ENCODE peak calls at places on chromosomes 13 and 19, in ten cellular contexts. W, T, G, U, Z, Q, D, F, L and R are unnamed samples.
A peak's percentile ranks its signal among the peaks of the same experiment; 100 is the strongest.

GRCh38 chr13:97539651-97540230 is 105.8 kb downstream of the RAP2A start:
- DNase-seq in W (no peak), T (no peak), G (no peak), U (no peak), Z (no peak), Q (no peak), D (no peak), F (no peak), L (no peak), R (no peak)

GRCh38 chr19:35309481-35310279 is 17.7 kb downstream of the MAG start:
- DNase-seq in W (peak; percentile 73), T (no peak), G (no peak), U (no peak), Z (no peak), Q (no peak), D (no peak), F (no peak), L (peak; percentile 88), R (no peak)

GRCh38 chr19:46731007-46731501 is 14.1 kb upstream of the PRKD2 start:
- DNase-seq in W (no peak), T (no peak), G (no peak), U (no peak), Z (no peak), Q (no peak), D (no peak), F (peak; percentile 46), L (peak; percentile 85), R (no peak)

GRCh38 chr13:96834626-96835025 is 159.7 kb downstream of the OXGR1 start:
- DNase-seq in W (no peak), T (no peak), G (no peak), U (no peak), Z (no peak), Q (no peak), D (no peak), F (no peak), L (no peak), R (no peak)

GRCh38 chr13:110520431-110521295 is 40.9 kb downstream of the RAB20 start:
- DNase-seq in W (peak; percentile 60), T (peak; percentile 85), G (no peak), U (peak; percentile 86), Z (peak; percentile 91), Q (no peak), D (no peak), F (peak; percentile 68), L (peak; percentile 97), R (peak; percentile 90)

GRCh38 chr19:43781630-43782310 is 997 bp upstream of the KCNN4 start:
- DNase-seq in W (no peak), T (no peak), G (no peak), U (no peak), Z (no peak), Q (no peak), D (no peak), F (no peak), L (no peak), R (no peak)

GRCh38 chr19:34556500-34556899 is 74.9 kb downstream of the WTIP start:
- DNase-seq in W (peak; percentile 65), T (no peak), G (no peak), U (no peak), Z (no peak), Q (no peak), D (peak; percentile 10), F (no peak), L (no peak), R (no peak)

GRCh38 chr19:33446156-33446917 is 72.8 kb downstream of the CEBPG start:
- DNase-seq in W (no peak), T (no peak), G (no peak), U (no peak), Z (peak; percentile 70), Q (peak; percentile 28), D (no peak), F (no peak), L (peak; percentile 30), R (peak; percentile 42)

GRCh38 chr19:45814851-45815481 is at the start of gene RSPH6A:
- DNase-seq in W (no peak), T (no peak), G (no peak), U (no peak), Z (no peak), Q (no peak), D (no peak), F (no peak), L (no peak), R (no peak)

GRCh38 chr19:34306213-34306661 is 51.9 kb downstream of the GARRE1 start:
- DNase-seq in W (peak; percentile 64), T (no peak), G (no peak), U (no peak), Z (no peak), Q (no peak), D (no peak), F (peak; percentile 53), L (no peak), R (peak; percentile 81)

DNA sequence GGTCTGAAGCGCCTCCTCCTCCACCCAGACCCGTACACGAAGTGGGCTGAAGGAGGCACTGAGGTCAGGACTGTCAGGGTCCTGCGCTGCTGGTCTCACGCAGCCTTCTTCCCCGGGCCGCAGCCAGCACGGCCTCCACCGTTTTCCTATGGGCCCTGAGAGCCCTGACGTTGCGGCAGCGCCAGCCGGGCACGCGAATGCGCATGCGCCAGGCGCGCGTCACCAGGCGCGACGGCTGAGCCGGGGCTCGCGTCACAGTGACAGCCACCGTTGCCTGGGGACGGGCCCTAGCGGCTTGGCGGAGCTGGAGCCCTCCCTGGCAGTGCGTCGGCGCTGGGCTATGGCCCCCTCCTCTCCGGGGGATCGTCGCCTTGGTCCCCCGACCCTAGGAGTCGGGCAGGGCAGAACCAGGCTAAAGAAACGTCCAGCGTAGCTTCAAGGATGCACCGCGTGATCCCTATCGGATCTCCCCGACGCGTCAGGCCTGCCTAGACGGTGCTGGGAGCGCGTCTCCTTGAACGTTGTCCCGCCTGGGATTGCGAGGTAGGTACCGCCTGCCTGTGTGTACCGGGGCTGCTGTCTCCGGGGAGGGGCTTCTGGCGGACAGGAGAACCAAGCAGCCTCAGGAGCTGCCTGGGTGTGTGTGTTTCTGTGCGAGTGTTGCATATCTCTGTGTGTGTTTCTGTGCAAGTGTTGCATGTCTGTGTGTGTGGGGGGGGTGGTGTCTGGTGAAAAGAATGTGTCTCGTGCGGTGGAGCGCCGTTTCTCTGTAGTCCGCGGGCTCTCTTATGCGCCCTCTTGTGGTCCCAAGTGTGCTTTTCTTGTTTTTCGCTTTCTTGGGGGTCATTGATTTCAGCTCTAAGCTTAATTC is 43.2 kb downstream of the ZNF571 start:
- DNase-seq in W (no peak), T (no peak), G (no peak), U (no peak), Z (no peak), Q (no peak), D (no peak), F (no peak), L (no peak), R (peak; percentile 23)
- TF ChIP-seq POLR2A in W (no peak), T (no peak), G (no peak), U (no peak), Z (no peak), Q (no peak), D (no peak), F (no peak), L (no peak), R (no peak)

GRCh38 chr13:27643334-27644158 is 21.9 kb downstream of the POLR1D start:
- DNase-seq in W (no peak), T (no peak), G (no peak), U (no peak), Z (no peak), Q (no peak), D (no peak), F (no peak), L (no peak), R (no peak)
- TF ChIP-seq POLR2A in W (no peak), T (no peak), G (no peak), U (no peak), Z (no peak), Q (no peak), D (no peak), F (no peak), L (no peak), R (no peak)

DNA sequence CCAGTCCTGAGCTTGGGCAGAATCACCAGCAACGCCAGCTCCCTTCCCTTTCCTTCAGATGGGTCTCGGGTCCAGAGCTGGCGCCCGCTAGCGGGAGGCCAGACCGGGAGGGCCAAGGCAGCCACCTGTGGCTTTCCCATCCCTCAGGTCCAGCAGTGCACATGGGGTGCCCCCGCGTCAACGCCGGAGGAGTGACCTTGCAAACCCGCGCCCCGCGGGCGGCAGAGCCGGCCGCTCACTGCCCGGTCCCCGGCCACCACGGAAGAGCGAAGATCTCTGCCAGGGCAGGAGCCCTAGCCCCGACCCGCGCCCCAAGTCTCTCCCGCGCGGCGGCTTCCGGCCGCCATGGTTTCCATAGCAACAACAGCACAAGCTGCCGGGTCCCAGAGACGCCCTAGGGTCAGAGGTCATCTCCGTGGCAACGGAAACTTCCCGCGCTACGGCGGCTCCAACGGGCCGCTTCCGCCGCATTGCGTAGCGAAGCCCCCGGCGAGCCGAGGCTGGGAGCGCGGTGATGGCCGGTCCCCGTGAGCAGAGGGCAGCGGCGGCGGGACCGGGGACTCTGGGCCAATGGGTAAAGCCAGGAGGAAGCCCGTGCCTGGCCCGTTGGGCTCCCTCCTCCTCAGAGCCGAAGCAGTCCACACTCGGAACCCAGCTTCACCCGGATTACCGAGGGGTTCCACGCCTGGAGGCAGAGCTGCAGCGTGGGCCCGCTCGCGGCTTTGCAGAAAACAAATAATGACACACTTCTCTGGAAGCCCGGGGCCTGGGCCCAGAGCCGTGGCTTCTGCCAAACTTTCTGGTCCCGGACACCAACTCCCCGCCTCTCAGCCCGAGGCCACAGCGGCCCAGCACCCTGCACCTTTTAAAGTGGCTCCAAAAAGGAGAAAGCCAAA is 7.4 kb downstream of the FGF14 start:
- DNase-seq in W (peak; percentile 97), T (peak; percentile 87), G (peak; percentile 91), U (peak; percentile 94), Z (peak; percentile 95), Q (peak; percentile 93), D (no peak), F (peak; percentile 90), L (peak; percentile 97), R (peak; percentile 95)
- TF ChIP-seq POLR2A in W (peak; percentile 79), T (peak; percentile 43), G (peak; percentile 80), U (no peak), Z (no peak), Q (no peak), D (no peak), F (no peak), L (no peak), R (peak; percentile 81)

GRCh38 chr19:47886010-47886559 is at the start of gene SULT2A1:
- DNase-seq in W (no peak), T (no peak), G (no peak), U (no peak), Z (no peak), Q (no peak), D (no peak), F (no peak), L (no peak), R (peak; percentile 71)
- TF ChIP-seq POLR2A in W (no peak), T (no peak), G (no peak), U (no peak), Z (no peak), Q (no peak), D (no peak), F (no peak), L (peak; percentile 83), R (peak; percentile 98)

GRCh38 chr13:48037346-48038173 is at the start of gene NUDT15:
- DNase-seq in W (peak; percentile 95), T (peak; percentile 76), G (peak; percentile 93), U (peak; percentile 89), Z (peak; percentile 95), Q (peak; percentile 90), D (peak; percentile 95), F (peak; percentile 93), L (peak; percentile 97), R (peak; percentile 96)
- TF ChIP-seq POLR2A in W (peak; percentile 97), T (peak; percentile 80), G (peak; percentile 90), U (no peak), Z (peak; percentile 28), Q (peak; percentile 53), D (peak; percentile 65), F (no peak), L (peak; percentile 93), R (peak; percentile 93)